ENCODE peak calls at places on chromosomes 5 and 9, in seven cellular contexts. N is CD8-positive, alpha-beta T cell; U is GF-D8; Q is GM06990; I is suprapubic skin; B is left cardiac atrium; E is EH. O is an unnamed sample.

GRCh38 chr5:117100156-117100555 is 525.5 kb upstream of the SEMA6A start:
- DNase-seq in Q (no peak), B (no peak), I (no peak), U (no peak), N (no peak), E (no peak), O (no peak)

GRCh38 chr5:50666261-50667078 is at the start of gene PARP8:
- DNase-seq in U (peak), E (peak), N (peak), Q (peak), I (peak), B (peak), O (peak)

GRCh38 chr9:69168709-69169217 is 5.3 kb upstream of the TJP2 start:
- DNase-seq in B (no peak), I (no peak), E (peak), N (peak), U (no peak), Q (peak), O (peak)

GRCh38 chr9:79377315-79377855 is 194.4 kb upstream of the TLE4 start:
- DNase-seq in N (no peak), B (no peak), E (peak), Q (no peak), U (no peak), I (no peak), O (no peak)

GRCh38 chr5:128201065-128201926 is 117.7 kb downstream of the SLC12A2 start:
- DNase-seq in Q (peak), B (peak), U (no peak), E (peak), N (peak), I (no peak), O (peak)

GRCh38 chr5:117982691-117983090 is 1005.7 kb downstream of the DTWD2 start:
- DNase-seq in U (no peak), B (no peak), E (peak), N (no peak), I (no peak), Q (no peak), O (no peak)

GRCh38 chr5:154949758-154950157 is 8.9 kb downstream of the MRPL22 start:
- DNase-seq in E (no peak), Q (no peak), B (no peak), U (no peak), N (no peak), I (no peak), O (no peak)

GRCh38 chr5:89597878-89598277 is 714.9 kb upstream of the MEF2C start:
- DNase-seq in I (no peak), E (no peak), N (no peak), U (no peak), B (no peak), Q (no peak), O (no peak)

GRCh38 chr9:133141833-133142594 is 21.0 kb upstream of the RALGDS start:
- DNase-seq in N (peak), B (peak), I (no peak), Q (peak), E (no peak), U (no peak), O (peak)